ENCODE peak calls at places on chromosomes 13 and 19, in eight cellular contexts. One of them, this sample, is unnamed.

GRCh38 chr19:5951338-5951861 is 26.5 kb downstream of the RANBP3 start:
- DNase-seq in ascending aorta: no peak
- DNase-seq in cardiac fibroblast: no peak
- DNase-seq in PC-9: no peak
- DNase-seq in H9: peak; percentile 46
- DNase-seq in fibroblast of pulmonary artery: no peak
- DNase-seq in heart left ventricle: no peak
- DNase-seq in mucosa of descending colon: no peak
- DNase-seq in this sample: no peak

GRCh38 chr19:36215276-36216171 is 618 bp downstream of the ZNF146 start:
- DNase-seq in ascending aorta: no peak
- DNase-seq in cardiac fibroblast: peak; percentile 63
- DNase-seq in PC-9: no peak
- DNase-seq in H9: no peak
- DNase-seq in fibroblast of pulmonary artery: peak; percentile 53
- DNase-seq in heart left ventricle: no peak
- DNase-seq in mucosa of descending colon: no peak
- DNase-seq in this sample: no peak

GRCh38 chr19:40533508-40533907 is 43.2 kb upstream of the SHKBP1 start:
- DNase-seq in ascending aorta: no peak
- DNase-seq in cardiac fibroblast: no peak
- DNase-seq in PC-9: no peak
- DNase-seq in H9: no peak
- DNase-seq in fibroblast of pulmonary artery: no peak
- DNase-seq in heart left ventricle: no peak
- DNase-seq in mucosa of descending colon: no peak
- DNase-seq in this sample: no peak

GRCh38 chr13:98584668-98585397 is 7.9 kb upstream of the STK24 start:
- DNase-seq in ascending aorta: no peak
- DNase-seq in cardiac fibroblast: no peak
- DNase-seq in PC-9: no peak
- DNase-seq in H9: no peak
- DNase-seq in fibroblast of pulmonary artery: no peak
- DNase-seq in heart left ventricle: no peak
- DNase-seq in mucosa of descending colon: no peak
- DNase-seq in this sample: no peak

GRCh38 chr19:33796164-33797100 is at the start of gene KCTD15:
- DNase-seq in ascending aorta: no peak
- DNase-seq in cardiac fibroblast: peak; percentile 58
- DNase-seq in PC-9: no peak
- DNase-seq in H9: peak; percentile 47
- DNase-seq in fibroblast of pulmonary artery: peak; percentile 58
- DNase-seq in heart left ventricle: no peak
- DNase-seq in mucosa of descending colon: peak; percentile 72
- DNase-seq in this sample: no peak

GRCh38 chr13:98155475-98156111 is 12.7 kb downstream of the FARP1 start:
- DNase-seq in ascending aorta: no peak
- DNase-seq in cardiac fibroblast: peak; percentile 89
- DNase-seq in PC-9: no peak
- DNase-seq in H9: no peak
- DNase-seq in fibroblast of pulmonary artery: peak; percentile 81
- DNase-seq in heart left ventricle: peak; percentile 33
- DNase-seq in mucosa of descending colon: no peak
- DNase-seq in this sample: no peak

GRCh38 chr19:33666196-33666595 is 44.4 kb downstream of the CHST8 start:
- DNase-seq in ascending aorta: no peak
- DNase-seq in cardiac fibroblast: no peak
- DNase-seq in PC-9: no peak
- DNase-seq in H9: no peak
- DNase-seq in fibroblast of pulmonary artery: no peak
- DNase-seq in heart left ventricle: no peak
- DNase-seq in mucosa of descending colon: no peak
- DNase-seq in this sample: no peak

GRCh38 chr13:62246581-62246980 is 830.9 kb upstream of the PCDH20 start:
- DNase-seq in ascending aorta: no peak
- DNase-seq in cardiac fibroblast: no peak
- DNase-seq in PC-9: no peak
- DNase-seq in H9: no peak
- DNase-seq in fibroblast of pulmonary artery: no peak
- DNase-seq in heart left ventricle: no peak
- DNase-seq in mucosa of descending colon: no peak
- DNase-seq in this sample: no peak

GRCh38 chr19:41350735-41351338 is 2.9 kb downstream of the TGFB1 start:
- DNase-seq in ascending aorta: no peak
- DNase-seq in cardiac fibroblast: peak; percentile 42
- DNase-seq in PC-9: no peak
- DNase-seq in H9: peak; percentile 32
- DNase-seq in fibroblast of pulmonary artery: no peak
- DNase-seq in heart left ventricle: no peak
- DNase-seq in mucosa of descending colon: no peak
- DNase-seq in this sample: no peak

GRCh38 chr13:22103628-22104027 is 432.8 kb downstream of the FGF9 start:
- DNase-seq in ascending aorta: no peak
- DNase-seq in cardiac fibroblast: no peak
- DNase-seq in PC-9: no peak
- DNase-seq in H9: no peak
- DNase-seq in fibroblast of pulmonary artery: no peak
- DNase-seq in heart left ventricle: no peak
- DNase-seq in mucosa of descending colon: no peak
- DNase-seq in this sample: no peak

GRCh38 chr13:85434927-85435326 is 364.3 kb downstream of the SLITRK6 start:
- DNase-seq in ascending aorta: no peak
- DNase-seq in cardiac fibroblast: no peak
- DNase-seq in PC-9: no peak
- DNase-seq in H9: no peak
- DNase-seq in fibroblast of pulmonary artery: no peak
- DNase-seq in heart left ventricle: no peak
- DNase-seq in mucosa of descending colon: no peak
- DNase-seq in this sample: no peak

GRCh38 chr13:83753912-83754624 is 128.2 kb downstream of the SLITRK1 start:
- DNase-seq in ascending aorta: no peak
- DNase-seq in cardiac fibroblast: no peak
- DNase-seq in PC-9: peak; percentile 38
- DNase-seq in H9: no peak
- DNase-seq in fibroblast of pulmonary artery: no peak
- DNase-seq in heart left ventricle: no peak
- DNase-seq in mucosa of descending colon: no peak
- DNase-seq in this sample: no peak

GRCh38 chr13:45047394-45048328 is 58.3 kb downstream of the GPALPP1 start:
- DNase-seq in ascending aorta: no peak
- DNase-seq in cardiac fibroblast: peak; percentile 88
- DNase-seq in PC-9: peak; percentile 69
- DNase-seq in H9: peak; percentile 74
- DNase-seq in fibroblast of pulmonary artery: peak; percentile 89
- DNase-seq in heart left ventricle: peak; percentile 63
- DNase-seq in mucosa of descending colon: peak; percentile 81
- DNase-seq in this sample: peak; percentile 33

GRCh38 chr13:30486230-30487074 is 20.7 kb upstream of the HMGB1 start:
- DNase-seq in ascending aorta: no peak
- DNase-seq in cardiac fibroblast: no peak
- DNase-seq in PC-9: peak; percentile 87
- DNase-seq in H9: peak; percentile 40
- DNase-seq in fibroblast of pulmonary artery: no peak
- DNase-seq in heart left ventricle: no peak
- DNase-seq in mucosa of descending colon: no peak
- DNase-seq in this sample: no peak

GRCh38 chr19:28403698-28404099 is 809.3 kb downstream of the UQCRFS1 start:
- DNase-seq in ascending aorta: no peak
- DNase-seq in cardiac fibroblast: no peak
- DNase-seq in PC-9: no peak
- DNase-seq in H9: no peak
- DNase-seq in fibroblast of pulmonary artery: no peak
- DNase-seq in heart left ventricle: no peak
- DNase-seq in mucosa of descending colon: no peak
- DNase-seq in this sample: no peak

GRCh38 chr13:23069571-23069970 is 111.2 kb upstream of the SGCG start:
- DNase-seq in ascending aorta: no peak
- DNase-seq in cardiac fibroblast: peak; percentile 70
- DNase-seq in PC-9: no peak
- DNase-seq in H9: no peak
- DNase-seq in fibroblast of pulmonary artery: peak; percentile 83
- DNase-seq in heart left ventricle: no peak
- DNase-seq in mucosa of descending colon: no peak
- DNase-seq in this sample: no peak

GRCh38 chr19:42113641-42114348 is 18.5 kb downstream of the POU2F2 start:
- DNase-seq in ascending aorta: peak; percentile 29
- DNase-seq in cardiac fibroblast: peak; percentile 99
- DNase-seq in PC-9: peak; percentile 91
- DNase-seq in H9: peak; percentile 80
- DNase-seq in fibroblast of pulmonary artery: peak; percentile 96
- DNase-seq in heart left ventricle: peak; percentile 56
- DNase-seq in mucosa of descending colon: no peak
- DNase-seq in this sample: no peak

GRCh38 chr19:34560229-34560628 is 78.7 kb downstream of the WTIP start:
- DNase-seq in ascending aorta: no peak
- DNase-seq in cardiac fibroblast: no peak
- DNase-seq in PC-9: no peak
- DNase-seq in H9: no peak
- DNase-seq in fibroblast of pulmonary artery: no peak
- DNase-seq in heart left ventricle: no peak
- DNase-seq in mucosa of descending colon: no peak
- DNase-seq in this sample: no peak

GRCh38 chr19:16062789-16063188 is 13.5 kb upstream of the TPM4 start:
- DNase-seq in ascending aorta: no peak
- DNase-seq in cardiac fibroblast: peak; percentile 61
- DNase-seq in PC-9: peak; percentile 59
- DNase-seq in H9: peak; percentile 75
- DNase-seq in fibroblast of pulmonary artery: peak; percentile 62
- DNase-seq in heart left ventricle: no peak
- DNase-seq in mucosa of descending colon: peak; percentile 83
- DNase-seq in this sample: peak; percentile 66

GRCh38 chr13:51523082-51523518 is 61.2 kb upstream of the WDFY2 start:
- DNase-seq in ascending aorta: no peak
- DNase-seq in cardiac fibroblast: peak; percentile 79
- DNase-seq in PC-9: peak; percentile 55
- DNase-seq in H9: no peak
- DNase-seq in fibroblast of pulmonary artery: peak; percentile 79
- DNase-seq in heart left ventricle: no peak
- DNase-seq in mucosa of descending colon: no peak
- DNase-seq in this sample: no peak

GRCh38 chr19:41811036-41811435 is 14.6 kb downstream of the CEACAM3 start:
- DNase-seq in ascending aorta: no peak
- DNase-seq in cardiac fibroblast: no peak
- DNase-seq in PC-9: no peak
- DNase-seq in H9: no peak
- DNase-seq in fibroblast of pulmonary artery: no peak
- DNase-seq in heart left ventricle: peak; percentile 46
- DNase-seq in mucosa of descending colon: peak; percentile 28
- DNase-seq in this sample: no peak

DNA sequence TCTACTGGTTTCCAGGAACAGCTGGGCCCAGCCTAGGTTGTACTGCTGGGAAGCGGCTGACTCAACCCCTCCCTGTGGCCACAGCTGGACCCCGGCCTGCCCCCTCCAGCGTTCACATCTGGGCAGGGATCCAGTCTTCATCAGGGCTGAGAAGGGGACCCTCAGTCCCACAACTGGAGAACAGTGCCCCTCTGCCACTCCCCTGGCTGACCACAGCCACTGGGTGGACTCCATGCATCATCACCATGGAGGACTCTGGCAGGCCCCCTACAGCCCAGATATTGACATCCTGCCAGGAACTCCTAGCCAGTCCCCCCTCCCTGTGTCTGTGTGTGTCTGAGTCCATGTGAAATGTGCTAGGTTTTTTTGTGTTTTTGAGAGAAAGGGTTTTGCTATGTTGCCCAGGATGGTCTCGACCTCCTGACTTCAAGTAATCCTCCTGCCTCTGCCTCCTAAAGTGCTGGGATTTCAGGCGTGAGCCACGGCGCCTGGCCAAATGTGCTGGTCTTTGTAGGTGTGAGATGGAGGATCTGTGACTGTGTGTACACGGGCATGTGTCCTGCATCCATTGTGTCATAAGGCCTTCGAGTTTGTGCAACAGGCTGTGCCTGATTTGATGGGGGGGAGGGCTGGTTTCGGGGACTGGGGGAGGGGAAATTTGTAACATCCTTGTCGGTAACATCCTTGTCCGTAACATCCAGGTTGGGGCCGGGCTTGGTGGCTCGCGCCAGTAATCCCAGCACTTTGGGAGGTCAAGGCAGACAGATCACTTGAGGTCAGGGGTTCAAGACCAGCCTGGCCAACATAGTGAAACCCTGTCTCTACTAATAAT is 4.0 kb upstream of the HOOK2 start:
- DNase-seq in ascending aorta: peak; percentile 43
- DNase-seq in cardiac fibroblast: peak; percentile 90
- DNase-seq in PC-9: peak; percentile 33
- DNase-seq in H9: no peak
- DNase-seq in fibroblast of pulmonary artery: peak; percentile 95
- DNase-seq in heart left ventricle: peak; percentile 90
- DNase-seq in mucosa of descending colon: peak; percentile 59
- DNase-seq in this sample: no peak
- TF ChIP-seq CTCF in ascending aorta: no peak
- TF ChIP-seq CTCF in cardiac fibroblast: peak; percentile 0
- TF ChIP-seq CTCF in PC-9: no peak
- TF ChIP-seq CTCF in H9: peak; percentile 32
- TF ChIP-seq CTCF in fibroblast of pulmonary artery: no peak
- TF ChIP-seq CTCF in heart left ventricle: no peak
- TF ChIP-seq CTCF in mucosa of descending colon: no peak
- TF ChIP-seq CTCF in this sample: no peak

GRCh38 chr13:94433055-94433947 is 46.2 kb downstream of the DCT start:
- DNase-seq in ascending aorta: no peak
- DNase-seq in cardiac fibroblast: no peak
- DNase-seq in PC-9: no peak
- DNase-seq in H9: peak; percentile 41
- DNase-seq in fibroblast of pulmonary artery: peak; percentile 23
- DNase-seq in heart left ventricle: no peak
- DNase-seq in mucosa of descending colon: peak; percentile 21
- DNase-seq in this sample: no peak
- TF ChIP-seq CTCF in ascending aorta: no peak
- TF ChIP-seq CTCF in cardiac fibroblast: no peak
- TF ChIP-seq CTCF in PC-9: no peak
- TF ChIP-seq CTCF in H9: no peak
- TF ChIP-seq CTCF in fibroblast of pulmonary artery: no peak
- TF ChIP-seq CTCF in heart left ventricle: no peak
- TF ChIP-seq CTCF in mucosa of descending colon: no peak
- TF ChIP-seq CTCF in this sample: no peak

GRCh38 chr13:102487330-102487729 is 85.5 kb upstream of the FGF14 start:
- DNase-seq in ascending aorta: no peak
- DNase-seq in cardiac fibroblast: no peak
- DNase-seq in PC-9: no peak
- DNase-seq in H9: no peak
- DNase-seq in fibroblast of pulmonary artery: no peak
- DNase-seq in heart left ventricle: no peak
- DNase-seq in mucosa of descending colon: no peak
- DNase-seq in this sample: no peak
- TF ChIP-seq CTCF in ascending aorta: no peak
- TF ChIP-seq CTCF in cardiac fibroblast: no peak
- TF ChIP-seq CTCF in PC-9: no peak
- TF ChIP-seq CTCF in H9: no peak
- TF ChIP-seq CTCF in fibroblast of pulmonary artery: no peak
- TF ChIP-seq CTCF in heart left ventricle: no peak
- TF ChIP-seq CTCF in mucosa of descending colon: no peak
- TF ChIP-seq CTCF in this sample: no peak

DNA sequence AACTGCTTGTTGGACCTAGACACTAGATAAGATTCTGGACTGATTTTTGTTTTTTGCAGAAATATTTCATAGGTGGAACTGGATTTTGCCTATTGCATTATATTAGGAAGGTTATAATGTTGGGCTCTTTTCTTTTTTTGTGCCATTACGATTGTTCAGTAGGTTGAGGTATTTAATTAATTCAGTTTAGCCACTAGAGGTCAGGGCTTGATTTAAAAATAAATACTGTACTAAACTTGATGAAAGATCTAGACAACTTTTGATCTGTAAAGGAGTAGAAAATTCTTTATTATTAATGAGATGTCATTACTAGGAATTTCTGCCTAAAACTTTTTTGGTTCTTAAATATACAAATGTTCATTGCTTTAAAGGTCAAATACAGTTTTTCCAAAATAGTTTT is 15.2 kb upstream of the SUPT20H start:
- DNase-seq in ascending aorta: no peak
- DNase-seq in cardiac fibroblast: peak; percentile 73
- DNase-seq in PC-9: no peak
- DNase-seq in H9: no peak
- DNase-seq in fibroblast of pulmonary artery: peak; percentile 67
- DNase-seq in heart left ventricle: no peak
- DNase-seq in mucosa of descending colon: no peak
- DNase-seq in this sample: no peak
- TF ChIP-seq CTCF in ascending aorta: no peak
- TF ChIP-seq CTCF in cardiac fibroblast: peak; percentile 21
- TF ChIP-seq CTCF in PC-9: peak; percentile 70
- TF ChIP-seq CTCF in H9: peak; percentile 65
- TF ChIP-seq CTCF in fibroblast of pulmonary artery: peak; percentile 34
- TF ChIP-seq CTCF in heart left ventricle: peak; percentile 28
- TF ChIP-seq CTCF in mucosa of descending colon: no peak
- TF ChIP-seq CTCF in this sample: no peak